ENCODE peak calls at places on chromosomes 4 and X, in six cellular contexts. Z, R, A, B, H and M are unnamed samples.

GRCh38 chr4:98510757-98511517 is 147.5 kb downstream of the TSPAN5 start:
- DNase-seq in B (peak; percentile 85), H (no peak), R (no peak), A (no peak), Z (peak; percentile 93), M (peak; percentile 57)

GRCh38 chr4:4413806-4414205 is 26.9 kb downstream of the NSG1 start:
- DNase-seq in R (no peak), Z (no peak), B (no peak), A (no peak), H (no peak), M (no peak)

GRCh38 chr4:87843936-87844335 is 11.2 kb downstream of the MEPE start:
- DNase-seq in A (no peak), H (no peak), B (peak; percentile 80), R (no peak), Z (peak; percentile 86), M (no peak)

GRCh38 chrX:114047558-114047957 is 536.3 kb upstream of the HTR2C start:
- DNase-seq in H (no peak), A (no peak), B (no peak), Z (no peak), R (no peak), M (no peak)

GRCh38 chr4:4677825-4678522 is 136.1 kb upstream of the STX18 start:
- DNase-seq in Z (peak; percentile 63), A (peak; percentile 61), H (no peak), R (no peak), B (peak; percentile 39), M (peak; percentile 18)

GRCh38 chr4:140935259-140935658 is 179.1 kb upstream of the TBC1D9 start:
- DNase-seq in R (no peak), B (no peak), A (no peak), Z (no peak), H (no peak), M (no peak)

GRCh38 chr4:75555294-75556164 is at the start of gene ODAPH:
- DNase-seq in H (peak; percentile 59), Z (peak; percentile 83), A (no peak), R (no peak), B (peak; percentile 1), M (peak; percentile 54)

GRCh38 chr4:7661066-7661748 is 226.5 kb upstream of the PSAPL1 start:
- DNase-seq in R (peak; percentile 13), B (no peak), A (no peak), Z (no peak), H (no peak), M (no peak)

GRCh38 chr4:169604131-169604900 is 8.1 kb downstream of the NEK1 start:
- DNase-seq in R (no peak), H (no peak), B (peak; percentile 64), Z (peak; percentile 87), A (no peak), M (peak; percentile 62)

GRCh38 chr4:66266035-66266434 is 595.7 kb upstream of the EPHA5 start:
- DNase-seq in R (no peak), A (no peak), Z (no peak), H (no peak), B (no peak), M (no peak)

GRCh38 chr4:86950835-86951525 is 16.2 kb downstream of the AFF1 start:
- DNase-seq in H (no peak), Z (no peak), B (no peak), A (no peak), R (peak; percentile 61), M (no peak)

GRCh38 chr4:174526731-174527130 is 4.4 kb upstream of the HPGD start:
- DNase-seq in A (no peak), B (no peak), R (no peak), H (no peak), Z (no peak), M (no peak)

DNA sequence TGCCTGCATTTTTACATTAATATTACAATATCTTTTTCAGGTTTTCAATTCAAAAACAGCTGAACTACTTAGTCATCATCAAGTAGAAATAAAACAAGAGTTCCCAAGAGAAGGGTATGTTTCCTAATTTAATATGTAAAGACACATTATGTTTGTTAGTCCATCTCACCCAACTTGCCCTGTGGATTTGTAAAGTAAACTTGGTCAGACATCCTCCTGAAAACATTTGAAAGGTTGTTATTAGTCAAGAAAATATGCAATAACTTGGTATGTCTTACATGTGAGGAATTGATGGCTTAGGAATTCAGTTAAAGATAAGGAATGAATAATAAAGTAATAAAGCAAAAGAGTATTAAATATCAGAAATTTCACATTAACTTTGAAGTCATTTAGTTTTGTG is 12.2 kb downstream of the GK start:
- DNase-seq in B (no peak), A (no peak), R (no peak), Z (no peak), H (no peak), M (no peak)
- TF ChIP-seq CTCF in B (no peak), A (no peak), R (no peak), Z (no peak), H (no peak), M (no peak)

GRCh38 chr4:152235718-152236117 is 300.2 kb downstream of the FBXW7 start:
- DNase-seq in A (no peak), Z (no peak), H (no peak), R (no peak), B (no peak), M (no peak)
- TF ChIP-seq CTCF in A (no peak), Z (no peak), H (no peak), R (no peak), B (no peak), M (no peak)

DNA sequence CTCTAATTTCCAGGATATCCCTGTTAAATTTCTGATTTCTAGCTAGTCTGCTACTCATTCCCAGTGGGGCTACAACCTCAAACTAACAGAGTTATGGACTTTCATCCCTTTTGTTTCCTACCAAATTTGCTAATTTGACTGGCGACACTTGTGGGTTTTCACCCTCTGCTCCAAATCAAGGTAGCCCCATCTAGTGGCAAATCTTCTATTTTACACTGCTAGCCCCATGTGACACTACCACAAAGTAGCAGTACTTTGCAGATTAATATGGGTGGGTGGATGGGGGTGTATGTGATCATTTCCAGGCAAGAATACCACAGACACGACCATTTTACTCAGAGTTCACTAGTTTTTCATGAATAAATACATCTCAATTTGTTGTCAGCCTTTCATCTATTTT is 150.3 kb downstream of the MSL3 start:
- DNase-seq in B (no peak), H (peak; percentile 11), R (no peak), A (peak; percentile 9), Z (peak; percentile 12), M (peak; percentile 34)
- TF ChIP-seq CTCF in B (peak; percentile 35), H (no peak), R (peak; percentile 25), A (no peak), Z (peak; percentile 51), M (peak; percentile 52)

GRCh38 chr4:164997324-164997723 is 19.9 kb upstream of the TRIM61 start:
- DNase-seq in A (no peak), Z (no peak), H (no peak), B (no peak), R (no peak), M (no peak)
- TF ChIP-seq CTCF in A (no peak), Z (no peak), H (no peak), B (no peak), R (no peak), M (no peak)

DNA sequence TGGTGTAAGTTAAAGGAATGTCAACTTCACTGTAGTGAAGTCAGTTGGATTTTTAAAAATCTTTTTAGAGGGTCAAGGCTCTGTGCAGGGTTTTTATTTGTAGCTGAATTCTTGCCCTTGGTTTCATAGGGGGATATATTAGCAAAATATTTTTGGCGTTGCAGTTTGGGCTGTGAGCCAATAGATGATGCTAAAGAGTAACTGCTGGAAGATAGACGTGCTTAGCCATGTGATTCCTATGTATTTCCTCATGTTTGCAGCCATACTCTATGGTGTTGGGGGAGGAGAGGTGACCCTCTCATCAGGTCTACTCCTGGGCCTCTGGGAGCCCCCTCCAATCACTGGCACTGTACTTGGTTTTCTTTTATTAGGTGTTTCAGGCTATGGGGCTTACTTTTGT is 246.7 kb upstream of the ARHGAP24 start:
- DNase-seq in B (no peak), A (no peak), R (no peak), H (no peak), Z (no peak), M (no peak)
- TF ChIP-seq CTCF in B (no peak), A (no peak), R (no peak), H (no peak), Z (no peak), M (no peak)

DNA sequence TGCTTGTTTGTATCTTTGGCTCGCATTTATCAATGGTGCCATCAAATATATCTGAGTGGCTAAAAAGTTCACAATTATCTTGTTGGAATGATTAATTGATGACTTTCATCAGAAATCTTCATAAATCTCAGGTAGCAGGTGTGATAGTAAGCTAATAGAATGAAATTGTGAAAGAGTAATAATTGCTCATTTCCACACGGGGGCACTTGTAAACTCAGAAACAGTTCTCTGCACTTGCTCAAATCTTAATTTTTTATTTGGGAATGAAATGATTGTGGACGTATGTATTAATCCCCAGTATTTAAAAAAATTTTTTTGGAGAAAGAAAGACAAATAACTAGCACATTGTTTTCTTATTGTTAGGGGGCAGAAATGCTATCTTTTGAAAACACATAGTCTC is 132.8 kb downstream of the DTHD1 start:
- DNase-seq in R (no peak), A (no peak), H (peak; percentile 26), Z (no peak), B (no peak), M (no peak)
- TF ChIP-seq CTCF in R (peak; percentile 35), A (peak; percentile 43), H (peak; percentile 20), Z (no peak), B (no peak), M (peak; percentile 49)

GRCh38 chrX:7926501-7926900 is 712 bp downstream of the PNPLA4 start:
- DNase-seq in A (no peak), Z (peak; percentile 8), H (no peak), B (no peak), R (no peak), M (no peak)

GRCh38 chrX:7925867-7926472 is 1.2 kb downstream of the PNPLA4 start:
- DNase-seq in H (peak; percentile 49), R (peak; percentile 56), Z (peak; percentile 73), B (peak; percentile 45), A (peak; percentile 54), M (peak; percentile 71)

GRCh38 chrX:7926914-7927258 is 327 bp downstream of the PNPLA4 start:
- DNase-seq in Z (no peak), A (no peak), H (no peak), R (no peak), B (peak; percentile 2), M (no peak)

GRCh38 chrX:7921750-7922149 is 5.5 kb downstream of the PNPLA4 start:
- DNase-seq in B (no peak), H (no peak), R (no peak), A (no peak), Z (no peak), M (no peak)

DNA sequence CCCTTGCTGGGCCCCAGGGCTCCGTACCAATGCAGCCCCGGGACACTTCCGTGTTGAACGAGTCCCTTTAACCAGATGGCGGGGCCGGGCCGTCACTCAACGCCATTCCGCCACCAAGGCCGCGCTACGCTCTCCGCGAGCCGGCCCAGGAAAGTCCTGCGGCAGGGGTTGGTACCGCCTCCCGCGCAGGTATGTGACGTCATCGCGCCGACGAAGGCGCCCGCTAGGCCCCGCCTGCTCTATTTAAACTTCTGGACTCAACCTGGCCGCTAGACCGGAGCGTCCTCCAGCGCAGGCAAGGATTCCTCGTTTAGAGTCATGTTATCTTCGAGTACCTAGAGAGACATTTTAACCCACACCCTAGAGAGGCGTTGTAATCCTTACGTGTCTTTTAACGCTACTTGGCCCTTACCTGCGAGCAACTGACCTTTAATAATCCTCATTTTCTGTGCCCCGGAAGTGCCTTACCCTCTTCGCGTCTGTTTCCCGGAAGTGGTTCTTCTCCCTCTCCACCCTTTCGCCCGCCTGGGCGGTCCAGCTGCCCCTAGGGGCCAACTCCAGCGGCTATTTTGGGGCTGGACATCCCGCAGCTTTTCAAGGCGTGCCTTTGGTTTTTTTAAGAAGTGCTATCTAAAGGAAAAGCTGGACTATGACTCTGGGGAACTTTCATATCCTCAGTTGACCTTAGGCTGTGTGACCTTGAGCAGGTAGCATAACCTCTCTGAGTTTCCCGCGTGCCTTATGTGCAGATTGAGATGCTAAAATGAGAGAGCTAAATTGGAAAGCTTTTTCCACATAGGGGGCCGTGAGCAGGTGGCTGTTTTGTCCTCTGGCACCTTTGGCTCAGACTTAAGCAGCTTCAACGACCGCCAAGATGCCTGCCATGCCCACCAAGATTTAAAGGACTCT is at the start of gene PNPLA4:
- DNase-seq in R (peak; percentile 92), A (peak; percentile 67), B (peak; percentile 64), H (peak; percentile 88), Z (peak; percentile 85), M (peak; percentile 85)
- TF ChIP-seq CTCF in R (peak; percentile 18), A (no peak), B (peak; percentile 14), H (peak; percentile 19), Z (peak; percentile 30), M (no peak)